ENCODE peak calls at places on chromosomes 7 and 10, in six cellular contexts. One of them, this sample, is unnamed.

GRCh38 chr10:3935141-3935540 is 150.1 kb upstream of the KLF6 start:
- DNase-seq in GM04504: peak; percentile 47
- DNase-seq in endothelial cell: no peak
- DNase-seq in activated T-cell treated with anti-CD3 and anti-CD28 coated beads for 4 hours: peak; percentile 57
- DNase-seq in GM23338: no peak
- DNase-seq in stimulated activated CD4-positive, alpha-beta T cell treated with anti-CD3 and anti-CD28 coated beads, Interleukin-2, amount 100 ng/mL, for 48 hours: peak; percentile 70
- DNase-seq in this sample: peak; percentile 9

GRCh38 chr7:135210818-135211178 is 528 bp downstream of the WDR91 start:
- DNase-seq in GM23338: peak; percentile 39
- DNase-seq in stimulated activated CD4-positive, alpha-beta T cell treated with anti-CD3 and anti-CD28 coated beads, Interleukin-2, amount 100 ng/mL, for 48 hours: no peak
- DNase-seq in activated T-cell treated with anti-CD3 and anti-CD28 coated beads for 4 hours: peak; percentile 10
- DNase-seq in GM04504: no peak
- DNase-seq in endothelial cell: no peak
- DNase-seq in this sample: no peak

GRCh38 chr10:119049777-119050176 is 20.3 kb downstream of the NANOS1 start:
- DNase-seq in GM23338: no peak
- DNase-seq in activated T-cell treated with anti-CD3 and anti-CD28 coated beads for 4 hours: no peak
- DNase-seq in GM04504: no peak
- DNase-seq in stimulated activated CD4-positive, alpha-beta T cell treated with anti-CD3 and anti-CD28 coated beads, Interleukin-2, amount 100 ng/mL, for 48 hours: no peak
- DNase-seq in endothelial cell: no peak
- DNase-seq in this sample: no peak

GRCh38 chr10:74585231-74586087 is 240.9 kb upstream of the KAT6B start:
- DNase-seq in GM23338: no peak
- DNase-seq in GM04504: no peak
- DNase-seq in stimulated activated CD4-positive, alpha-beta T cell treated with anti-CD3 and anti-CD28 coated beads, Interleukin-2, amount 100 ng/mL, for 48 hours: peak; percentile 32
- DNase-seq in endothelial cell: no peak
- DNase-seq in activated T-cell treated with anti-CD3 and anti-CD28 coated beads for 4 hours: peak; percentile 19
- DNase-seq in this sample: peak; percentile 13

GRCh38 chr10:31939797-31940708 is 11.4 kb upstream of the ARHGAP12 start:
- DNase-seq in GM04504: no peak
- DNase-seq in stimulated activated CD4-positive, alpha-beta T cell treated with anti-CD3 and anti-CD28 coated beads, Interleukin-2, amount 100 ng/mL, for 48 hours: no peak
- DNase-seq in endothelial cell: no peak
- DNase-seq in GM23338: no peak
- DNase-seq in activated T-cell treated with anti-CD3 and anti-CD28 coated beads for 4 hours: no peak
- DNase-seq in this sample: no peak

GRCh38 chr10:113214331-113214730 is 264.3 kb downstream of the TCF7L2 start:
- DNase-seq in GM04504: no peak
- DNase-seq in endothelial cell: no peak
- DNase-seq in activated T-cell treated with anti-CD3 and anti-CD28 coated beads for 4 hours: no peak
- DNase-seq in stimulated activated CD4-positive, alpha-beta T cell treated with anti-CD3 and anti-CD28 coated beads, Interleukin-2, amount 100 ng/mL, for 48 hours: no peak
- DNase-seq in GM23338: peak; percentile 44
- DNase-seq in this sample: no peak

GRCh38 chr7:30977896-30978564 is 14.3 kb downstream of the GHRHR start:
- DNase-seq in stimulated activated CD4-positive, alpha-beta T cell treated with anti-CD3 and anti-CD28 coated beads, Interleukin-2, amount 100 ng/mL, for 48 hours: no peak
- DNase-seq in activated T-cell treated with anti-CD3 and anti-CD28 coated beads for 4 hours: no peak
- DNase-seq in endothelial cell: no peak
- DNase-seq in GM04504: no peak
- DNase-seq in GM23338: peak; percentile 86
- DNase-seq in this sample: no peak

GRCh38 chr7:115747174-115747573 is 283.4 kb downstream of the TFEC start:
- DNase-seq in stimulated activated CD4-positive, alpha-beta T cell treated with anti-CD3 and anti-CD28 coated beads, Interleukin-2, amount 100 ng/mL, for 48 hours: no peak
- DNase-seq in endothelial cell: no peak
- DNase-seq in GM04504: no peak
- DNase-seq in GM23338: no peak
- DNase-seq in activated T-cell treated with anti-CD3 and anti-CD28 coated beads for 4 hours: no peak
- DNase-seq in this sample: no peak

GRCh38 chr7:101093907-101094306 is 8.6 kb downstream of the TRIM56 start:
- DNase-seq in GM04504: peak; percentile 63
- DNase-seq in endothelial cell: no peak
- DNase-seq in stimulated activated CD4-positive, alpha-beta T cell treated with anti-CD3 and anti-CD28 coated beads, Interleukin-2, amount 100 ng/mL, for 48 hours: no peak
- DNase-seq in activated T-cell treated with anti-CD3 and anti-CD28 coated beads for 4 hours: no peak
- DNase-seq in GM23338: no peak
- DNase-seq in this sample: no peak

GRCh38 chr7:5647816-5648215 is 133.6 kb downstream of the RNF216 start:
- DNase-seq in activated T-cell treated with anti-CD3 and anti-CD28 coated beads for 4 hours: no peak
- DNase-seq in GM04504: no peak
- DNase-seq in endothelial cell: no peak
- DNase-seq in stimulated activated CD4-positive, alpha-beta T cell treated with anti-CD3 and anti-CD28 coated beads, Interleukin-2, amount 100 ng/mL, for 48 hours: no peak
- DNase-seq in GM23338: no peak
- DNase-seq in this sample: no peak

GRCh38 chr7:151109094-151110048 is 23.1 kb downstream of the AGAP3 start:
- DNase-seq in GM04504: no peak
- DNase-seq in stimulated activated CD4-positive, alpha-beta T cell treated with anti-CD3 and anti-CD28 coated beads, Interleukin-2, amount 100 ng/mL, for 48 hours: no peak
- DNase-seq in GM23338: peak; percentile 53
- DNase-seq in activated T-cell treated with anti-CD3 and anti-CD28 coated beads for 4 hours: no peak
- DNase-seq in endothelial cell: no peak
- DNase-seq in this sample: no peak

GRCh38 chr10:35140126-35140525 is 13.5 kb downstream of the CREM start:
- DNase-seq in activated T-cell treated with anti-CD3 and anti-CD28 coated beads for 4 hours: no peak
- DNase-seq in GM04504: no peak
- DNase-seq in endothelial cell: no peak
- DNase-seq in GM23338: no peak
- DNase-seq in stimulated activated CD4-positive, alpha-beta T cell treated with anti-CD3 and anti-CD28 coated beads, Interleukin-2, amount 100 ng/mL, for 48 hours: no peak
- DNase-seq in this sample: no peak

GRCh38 chr7:105376901-105377533 is 11.7 kb downstream of the SRPK2 start:
- DNase-seq in endothelial cell: no peak
- DNase-seq in activated T-cell treated with anti-CD3 and anti-CD28 coated beads for 4 hours: no peak
- DNase-seq in GM23338: peak; percentile 78
- DNase-seq in stimulated activated CD4-positive, alpha-beta T cell treated with anti-CD3 and anti-CD28 coated beads, Interleukin-2, amount 100 ng/mL, for 48 hours: no peak
- DNase-seq in GM04504: no peak
- DNase-seq in this sample: no peak

GRCh38 chr10:126997801-126998590 is 92.8 kb downstream of the DOCK1 start:
- DNase-seq in GM04504: no peak
- DNase-seq in activated T-cell treated with anti-CD3 and anti-CD28 coated beads for 4 hours: no peak
- DNase-seq in stimulated activated CD4-positive, alpha-beta T cell treated with anti-CD3 and anti-CD28 coated beads, Interleukin-2, amount 100 ng/mL, for 48 hours: no peak
- DNase-seq in GM23338: no peak
- DNase-seq in endothelial cell: no peak
- DNase-seq in this sample: no peak

GRCh38 chr10:19945275-19945674 is 129.0 kb downstream of the PLXDC2 start:
- DNase-seq in GM04504: no peak
- DNase-seq in endothelial cell: no peak
- DNase-seq in GM23338: no peak
- DNase-seq in activated T-cell treated with anti-CD3 and anti-CD28 coated beads for 4 hours: no peak
- DNase-seq in stimulated activated CD4-positive, alpha-beta T cell treated with anti-CD3 and anti-CD28 coated beads, Interleukin-2, amount 100 ng/mL, for 48 hours: no peak
- DNase-seq in this sample: no peak

GRCh38 chr7:128744366-128744905 is 5.3 kb downstream of the CALU start:
- DNase-seq in endothelial cell: no peak
- DNase-seq in stimulated activated CD4-positive, alpha-beta T cell treated with anti-CD3 and anti-CD28 coated beads, Interleukin-2, amount 100 ng/mL, for 48 hours: no peak
- DNase-seq in GM23338: no peak
- DNase-seq in GM04504: no peak
- DNase-seq in activated T-cell treated with anti-CD3 and anti-CD28 coated beads for 4 hours: no peak
- DNase-seq in this sample: no peak

GRCh38 chr10:113059001-113059780 is 109.1 kb downstream of the TCF7L2 start:
- DNase-seq in GM23338: no peak
- DNase-seq in activated T-cell treated with anti-CD3 and anti-CD28 coated beads for 4 hours: no peak
- DNase-seq in stimulated activated CD4-positive, alpha-beta T cell treated with anti-CD3 and anti-CD28 coated beads, Interleukin-2, amount 100 ng/mL, for 48 hours: no peak
- DNase-seq in GM04504: no peak
- DNase-seq in endothelial cell: no peak
- DNase-seq in this sample: no peak

GRCh38 chr10:69329721-69330178 is 51.5 kb downstream of the HK1 start:
- DNase-seq in GM04504: no peak
- DNase-seq in endothelial cell: no peak
- DNase-seq in activated T-cell treated with anti-CD3 and anti-CD28 coated beads for 4 hours: no peak
- DNase-seq in stimulated activated CD4-positive, alpha-beta T cell treated with anti-CD3 and anti-CD28 coated beads, Interleukin-2, amount 100 ng/mL, for 48 hours: no peak
- DNase-seq in GM23338: peak; percentile 95
- DNase-seq in this sample: no peak

GRCh38 chr10:103069453-103070331 is 123.4 kb downstream of the NT5C2 start:
- DNase-seq in activated T-cell treated with anti-CD3 and anti-CD28 coated beads for 4 hours: peak; percentile 55
- DNase-seq in GM23338: peak; percentile 88
- DNase-seq in stimulated activated CD4-positive, alpha-beta T cell treated with anti-CD3 and anti-CD28 coated beads, Interleukin-2, amount 100 ng/mL, for 48 hours: peak; percentile 63
- DNase-seq in GM04504: peak; percentile 17
- DNase-seq in endothelial cell: peak; percentile 70
- DNase-seq in this sample: peak; percentile 39

GRCh38 chr10:69362471-69362954 is 54.2 kb downstream of the TACR2 start:
- DNase-seq in GM04504: peak; percentile 34
- DNase-seq in endothelial cell: no peak
- DNase-seq in GM23338: no peak
- DNase-seq in activated T-cell treated with anti-CD3 and anti-CD28 coated beads for 4 hours: no peak
- DNase-seq in stimulated activated CD4-positive, alpha-beta T cell treated with anti-CD3 and anti-CD28 coated beads, Interleukin-2, amount 100 ng/mL, for 48 hours: no peak
- DNase-seq in this sample: no peak

This sample was measured in effector memory CD4-positive, alpha-beta T cell.